ENCODE peak calls at places on chromosomes 5 and 9, in six cellular contexts. One of them, this sample, is unnamed.

GRCh38 chr5:166907314-166907713 is 1384.1 kb upstream of the WWC1 start:
- DNase-seq in right lobe of liver: no peak
- DNase-seq in A549: no peak
- DNase-seq in adrenal gland: no peak
- DNase-seq in ascending aorta: no peak
- DNase-seq in cardiac fibroblast: peak
- DNase-seq in this sample: no peak

GRCh38 chr5:21701317-21701716 is 1151.8 kb downstream of the CDH12 start:
- DNase-seq in right lobe of liver: no peak
- DNase-seq in A549: no peak
- DNase-seq in adrenal gland: no peak
- DNase-seq in ascending aorta: no peak
- DNase-seq in cardiac fibroblast: no peak
- DNase-seq in this sample: no peak

GRCh38 chr5:138000102-138000723 is 32.7 kb downstream of the FAM13B start:
- DNase-seq in right lobe of liver: no peak
- DNase-seq in A549: peak
- DNase-seq in adrenal gland: peak
- DNase-seq in ascending aorta: no peak
- DNase-seq in cardiac fibroblast: peak
- DNase-seq in this sample: no peak

GRCh38 chr5:126004636-126005035 is 418.6 kb upstream of the GRAMD2B start:
- DNase-seq in right lobe of liver: no peak
- DNase-seq in A549: no peak
- DNase-seq in adrenal gland: no peak
- DNase-seq in ascending aorta: no peak
- DNase-seq in cardiac fibroblast: peak
- DNase-seq in this sample: no peak

GRCh38 chr5:119078870-119079269 is 8.0 kb downstream of the DMXL1 start:
- DNase-seq in right lobe of liver: no peak
- DNase-seq in A549: no peak
- DNase-seq in adrenal gland: no peak
- DNase-seq in ascending aorta: no peak
- DNase-seq in cardiac fibroblast: peak
- DNase-seq in this sample: no peak

GRCh38 chr5:172450861-172451695 is 3.2 kb downstream of the SH3PXD2B start:
- DNase-seq in right lobe of liver: no peak
- DNase-seq in A549: peak
- DNase-seq in adrenal gland: peak
- DNase-seq in ascending aorta: no peak
- DNase-seq in cardiac fibroblast: peak
- DNase-seq in this sample: no peak

GRCh38 chr9:113566712-113567071 is 103.2 kb downstream of the RGS3 start:
- DNase-seq in right lobe of liver: peak
- DNase-seq in A549: no peak
- DNase-seq in adrenal gland: no peak
- DNase-seq in ascending aorta: no peak
- DNase-seq in cardiac fibroblast: no peak
- DNase-seq in this sample: no peak

GRCh38 chr9:129069128-129069824 is 11.6 kb upstream of the DOLPP1 start:
- DNase-seq in right lobe of liver: peak
- DNase-seq in A549: no peak
- DNase-seq in adrenal gland: peak
- DNase-seq in ascending aorta: no peak
- DNase-seq in cardiac fibroblast: no peak
- DNase-seq in this sample: no peak

GRCh38 chr5:172556262-172556661 is 84.8 kb upstream of the NEURL1B start:
- DNase-seq in right lobe of liver: peak
- DNase-seq in A549: no peak
- DNase-seq in adrenal gland: peak
- DNase-seq in ascending aorta: no peak
- DNase-seq in cardiac fibroblast: peak
- DNase-seq in this sample: no peak

GRCh38 chr9:136564379-136564988 is 18.6 kb upstream of the NOTCH1 start:
- DNase-seq in right lobe of liver: peak
- DNase-seq in A549: no peak
- DNase-seq in adrenal gland: peak
- DNase-seq in ascending aorta: peak
- DNase-seq in cardiac fibroblast: peak
- DNase-seq in this sample: no peak

GRCh38 chr5:34735436-34736426 is 79.6 kb downstream of the RAI14 start:
- DNase-seq in right lobe of liver: no peak
- DNase-seq in A549: no peak
- DNase-seq in adrenal gland: no peak
- DNase-seq in ascending aorta: no peak
- DNase-seq in cardiac fibroblast: peak
- DNase-seq in this sample: peak

GRCh38 chr9:21810388-21810787 is 8.0 kb downstream of the MTAP start:
- DNase-seq in right lobe of liver: no peak
- DNase-seq in A549: no peak
- DNase-seq in adrenal gland: no peak
- DNase-seq in ascending aorta: no peak
- DNase-seq in cardiac fibroblast: peak
- DNase-seq in this sample: no peak

GRCh38 chr9:83962165-83962564 is 17.9 kb downstream of the HNRNPK start:
- DNase-seq in right lobe of liver: no peak
- DNase-seq in A549: no peak
- DNase-seq in adrenal gland: no peak
- DNase-seq in ascending aorta: no peak
- DNase-seq in cardiac fibroblast: no peak
- DNase-seq in this sample: peak

GRCh38 chr5:67405101-67405364 is 208.4 kb upstream of the CD180 start:
- DNase-seq in right lobe of liver: no peak
- DNase-seq in A549: peak
- DNase-seq in adrenal gland: no peak
- DNase-seq in ascending aorta: no peak
- DNase-seq in cardiac fibroblast: no peak
- DNase-seq in this sample: no peak

GRCh38 chr5:67404261-67405100 is 207.9 kb upstream of the CD180 start:
- DNase-seq in right lobe of liver: no peak
- DNase-seq in A549: peak
- DNase-seq in adrenal gland: no peak
- DNase-seq in ascending aorta: no peak
- DNase-seq in cardiac fibroblast: peak
- DNase-seq in this sample: no peak

GRCh38 chr5:67400752-67401151 is 204.2 kb upstream of the CD180 start:
- DNase-seq in right lobe of liver: no peak
- DNase-seq in A549: no peak
- DNase-seq in adrenal gland: no peak
- DNase-seq in ascending aorta: no peak
- DNase-seq in cardiac fibroblast: peak
- DNase-seq in this sample: no peak

GRCh38 chr5:67402526-67402925 is 205.9 kb upstream of the CD180 start:
- DNase-seq in right lobe of liver: no peak
- DNase-seq in A549: no peak
- DNase-seq in adrenal gland: no peak
- DNase-seq in ascending aorta: no peak
- DNase-seq in cardiac fibroblast: no peak
- DNase-seq in this sample: no peak

DNA sequence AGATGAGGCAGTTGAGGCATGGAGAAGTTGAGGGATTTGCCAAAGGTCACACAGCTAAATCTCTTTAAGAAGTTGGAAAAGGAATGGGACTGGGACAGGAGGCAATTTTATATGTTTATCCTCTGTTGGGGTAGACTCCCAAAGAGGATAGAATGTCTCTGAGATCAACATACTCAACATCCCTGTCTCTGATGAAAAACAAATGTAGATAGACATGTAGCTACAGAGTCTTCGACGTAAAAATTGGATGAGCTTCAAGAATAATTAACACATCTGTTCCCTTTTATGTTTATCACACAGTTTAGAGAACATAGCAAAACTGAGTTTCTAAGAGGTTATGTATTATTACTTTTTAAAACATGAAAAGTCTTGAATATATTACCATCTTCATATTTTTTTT is 204.6 kb upstream of the CD180 start:
- DNase-seq in right lobe of liver: no peak
- DNase-seq in A549: no peak
- DNase-seq in adrenal gland: no peak
- DNase-seq in ascending aorta: no peak
- DNase-seq in cardiac fibroblast: no peak
- DNase-seq in this sample: no peak
- H3K4me3 ChIP-seq in right lobe of liver: no peak
- H3K4me3 ChIP-seq in A549: no peak
- H3K4me3 ChIP-seq in adrenal gland: no peak
- H3K4me3 ChIP-seq in ascending aorta: no peak
- H3K4me3 ChIP-seq in cardiac fibroblast: no peak
- H3K4me3 ChIP-seq in this sample: no peak

GRCh38 chr9:31541626-31542025 is 842.8 kb upstream of the ACO1 start:
- DNase-seq in right lobe of liver: no peak
- DNase-seq in A549: no peak
- DNase-seq in adrenal gland: no peak
- DNase-seq in ascending aorta: no peak
- DNase-seq in cardiac fibroblast: peak
- DNase-seq in this sample: no peak

GRCh38 chr9:31542384-31543055 is 841.9 kb upstream of the ACO1 start:
- DNase-seq in right lobe of liver: no peak
- DNase-seq in A549: no peak
- DNase-seq in adrenal gland: peak
- DNase-seq in ascending aorta: no peak
- DNase-seq in cardiac fibroblast: peak
- DNase-seq in this sample: no peak
- TF ChIP-seq CTCF in right lobe of liver: peak
- TF ChIP-seq CTCF in A549: no peak
- TF ChIP-seq CTCF in adrenal gland: peak
- TF ChIP-seq CTCF in ascending aorta: no peak
- TF ChIP-seq CTCF in cardiac fibroblast: peak
- TF ChIP-seq CTCF in this sample: no peak

GRCh38 chr5:133244242-133244641 is 192.4 kb downstream of the HSPA4 start:
- DNase-seq in right lobe of liver: no peak
- DNase-seq in A549: no peak
- DNase-seq in adrenal gland: no peak
- DNase-seq in ascending aorta: no peak
- DNase-seq in cardiac fibroblast: no peak
- DNase-seq in this sample: no peak

GRCh38 chr5:133246376-133247144 is 194.7 kb downstream of the HSPA4 start:
- DNase-seq in right lobe of liver: no peak
- DNase-seq in A549: no peak
- DNase-seq in adrenal gland: no peak
- DNase-seq in ascending aorta: no peak
- DNase-seq in cardiac fibroblast: peak
- DNase-seq in this sample: no peak

GRCh38 chr5:133245191-133246052 is 193.6 kb downstream of the HSPA4 start:
- DNase-seq in right lobe of liver: no peak
- DNase-seq in A549: peak
- DNase-seq in adrenal gland: peak
- DNase-seq in ascending aorta: no peak
- DNase-seq in cardiac fibroblast: peak
- DNase-seq in this sample: peak

GRCh38 chr5:133247145-133247709 is 195.4 kb downstream of the HSPA4 start:
- DNase-seq in right lobe of liver: no peak
- DNase-seq in A549: no peak
- DNase-seq in adrenal gland: no peak
- DNase-seq in ascending aorta: no peak
- DNase-seq in cardiac fibroblast: no peak
- DNase-seq in this sample: no peak

GRCh38 chr5:133246053-133246370 is 194.2 kb downstream of the HSPA4 start:
- DNase-seq in right lobe of liver: no peak
- DNase-seq in A549: no peak
- DNase-seq in adrenal gland: no peak
- DNase-seq in ascending aorta: no peak
- DNase-seq in cardiac fibroblast: no peak
- DNase-seq in this sample: no peak
- H3K4me3 ChIP-seq in right lobe of liver: no peak
- H3K4me3 ChIP-seq in A549: no peak
- H3K4me3 ChIP-seq in adrenal gland: no peak
- H3K4me3 ChIP-seq in ascending aorta: no peak
- H3K4me3 ChIP-seq in cardiac fibroblast: no peak
- H3K4me3 ChIP-seq in this sample: no peak

GRCh38 chr9:99824378-99825157 is 2.9 kb downstream of the NR4A3 start:
- DNase-seq in right lobe of liver: peak
- DNase-seq in A549: peak
- DNase-seq in adrenal gland: no peak
- DNase-seq in ascending aorta: no peak
- DNase-seq in cardiac fibroblast: peak
- DNase-seq in this sample: no peak

GRCh38 chr9:99825158-99826046 is 3.7 kb downstream of the NR4A3 start:
- DNase-seq in right lobe of liver: peak
- DNase-seq in A549: no peak
- DNase-seq in adrenal gland: no peak
- DNase-seq in ascending aorta: no peak
- DNase-seq in cardiac fibroblast: no peak
- DNase-seq in this sample: no peak

GRCh38 chr9:99827244-99827643 is 5.6 kb downstream of the NR4A3 start:
- DNase-seq in right lobe of liver: no peak
- DNase-seq in A549: no peak
- DNase-seq in adrenal gland: no peak
- DNase-seq in ascending aorta: no peak
- DNase-seq in cardiac fibroblast: no peak
- DNase-seq in this sample: no peak

GRCh38 chr9:99828054-99828416 is 6.3 kb downstream of the NR4A3 start:
- DNase-seq in right lobe of liver: no peak
- DNase-seq in A549: no peak
- DNase-seq in adrenal gland: no peak
- DNase-seq in ascending aorta: no peak
- DNase-seq in cardiac fibroblast: no peak
- DNase-seq in this sample: no peak

DNA sequence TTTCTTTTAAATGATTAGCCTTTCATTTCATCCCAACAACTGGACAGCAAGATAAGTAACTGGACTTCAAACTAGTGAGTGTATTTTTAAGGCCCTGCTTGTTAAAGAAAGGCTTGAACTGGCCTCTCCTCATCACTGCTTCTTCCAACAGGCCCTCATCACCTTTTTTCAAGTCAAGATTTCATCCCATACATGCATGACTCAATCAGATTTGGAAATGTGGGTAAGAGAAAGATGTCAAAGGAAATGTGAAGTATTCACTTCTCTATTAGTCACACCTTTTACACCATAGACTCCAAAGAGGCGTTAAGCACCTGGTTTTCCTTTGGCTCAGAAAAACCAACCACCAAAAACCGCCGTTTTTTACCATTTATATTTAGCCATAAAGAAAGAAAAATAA is 4.9 kb downstream of the NR4A3 start:
- DNase-seq in right lobe of liver: no peak
- DNase-seq in A549: no peak
- DNase-seq in adrenal gland: no peak
- DNase-seq in ascending aorta: no peak
- DNase-seq in cardiac fibroblast: no peak
- DNase-seq in this sample: no peak
- TF ChIP-seq CTCF in right lobe of liver: no peak
- TF ChIP-seq CTCF in A549: no peak
- TF ChIP-seq CTCF in adrenal gland: no peak
- TF ChIP-seq CTCF in ascending aorta: no peak
- TF ChIP-seq CTCF in cardiac fibroblast: no peak
- TF ChIP-seq CTCF in this sample: no peak

GRCh38 chr5:88142801-88143692 is 125.6 kb downstream of the TMEM161B start:
- DNase-seq in right lobe of liver: peak
- DNase-seq in A549: no peak
- DNase-seq in adrenal gland: peak
- DNase-seq in ascending aorta: no peak
- DNase-seq in cardiac fibroblast: peak
- DNase-seq in this sample: no peak
- H3K4me3 ChIP-seq in right lobe of liver: peak
- H3K4me3 ChIP-seq in A549: peak
- H3K4me3 ChIP-seq in adrenal gland: peak
- H3K4me3 ChIP-seq in ascending aorta: peak
- H3K4me3 ChIP-seq in cardiac fibroblast: peak
- H3K4me3 ChIP-seq in this sample: peak